ENCODE peak calls at places on chromosomes 1 and 21, in four cellular contexts. A is stimulated activated CD4-positive, alpha-beta T cell treated with anti-CD3 and anti-CD28 coated beads, Interleukin-2, amount 100 ng/mL, for 4 hours; B is NCI-H146; F is stimulated activated CD8-positive, alpha-beta memory T cell treated with anti-CD3 and anti-CD28 coated beads, Interleukin-15, amount 100 ng/mL, for 48 hours. H is an unnamed sample.

GRCh38 chr1:114152211-114153050 is 1.2 kb downstream of the SYT6 start:
- DNase-seq in F (no peak), B (peak), A (no peak), H (no peak)

GRCh38 chr1:199856381-199856780 is 171.1 kb upstream of the NR5A2 start:
- DNase-seq in B (no peak), F (no peak), A (no peak), H (no peak)

GRCh38 chr1:43711049-43711448 is 3.7 kb downstream of the ST3GAL3 start:
- DNase-seq in A (no peak), F (no peak), B (no peak), H (no peak)

GRCh38 chr21:26595971-26596370 is 22.9 kb upstream of the CYYR1 start:
- DNase-seq in B (no peak), A (no peak), F (no peak), H (no peak)

GRCh38 chr1:151372411-151372934 is at the start of gene SELENBP1:
- DNase-seq in A (no peak), F (no peak), B (peak), H (no peak)

GRCh38 chr21:16579538-16579937 is 849.8 kb downstream of the USP25 start:
- DNase-seq in A (no peak), F (no peak), B (no peak), H (no peak)

GRCh38 chr1:151897861-151898468 is 11.3 kb downstream of the THEM4 start:
- DNase-seq in F (no peak), A (no peak), B (no peak), H (no peak)

GRCh38 chr1:192539450-192540132 is 36.0 kb upstream of the RGS1 start:
- DNase-seq in B (no peak), F (no peak), A (no peak), H (no peak)

GRCh38 chr1:3415260-3415952 is 39.1 kb upstream of the ARHGEF16 start:
- DNase-seq in B (no peak), A (no peak), F (no peak), H (no peak)

GRCh38 chr1:230087722-230088115 is 20.7 kb downstream of the GALNT2 start:
- DNase-seq in F (no peak), B (no peak), A (no peak), H (no peak)

GRCh38 chr1:80023366-80023765 is 1016.8 kb upstream of the ADGRL4 start:
- DNase-seq in B (no peak), F (no peak), A (no peak), H (no peak)

GRCh38 chr1:79040424-79041089 is 34.0 kb upstream of the ADGRL4 start:
- DNase-seq in A (no peak), F (no peak), B (no peak), H (no peak)

GRCh38 chr1:212914789-212915188 is 35.6 kb upstream of the VASH2 start:
- DNase-seq in A (no peak), B (no peak), F (no peak), H (no peak)

GRCh38 chr1:31335007-31335406 is 37.9 kb downstream of the FABP3 start:
- DNase-seq in A (no peak), B (peak), F (no peak), H (no peak)

GRCh38 chr1:229599218-229599812 is 26.6 kb downstream of the TAF5L start:
- DNase-seq in F (no peak), B (no peak), A (no peak), H (no peak)

GRCh38 chr1:1348420-1349255 is 580 bp downstream of the DVL1 start:
- DNase-seq in A (no peak), F (no peak), B (peak), H (no peak)

GRCh38 chr1:9062846-9063245 is 6.6 kb downstream of the SLC2A5 start:
- DNase-seq in B (no peak), F (no peak), A (no peak), H (no peak)

GRCh38 chr1:160082926-160083325 is 1.6 kb downstream of the KCNJ9 start:
- DNase-seq in A (no peak), B (no peak), F (no peak), H (no peak)

GRCh38 chr1:1565340-1565739 is 9.3 kb downstream of the SSU72 start:
- DNase-seq in B (no peak), F (no peak), A (no peak), H (no peak)

GRCh38 chr1:169201084-169201619 is 94.7 kb downstream of the ATP1B1 start:
- DNase-seq in A (no peak), F (no peak), B (no peak), H (no peak)

GRCh38 chr1:151130837-151131586 is 15.4 kb downstream of the SEMA6C start:
- DNase-seq in A (peak), F (peak), B (peak), H (peak)

GRCh38 chr1:9416918-9417500 is 122.3 kb upstream of the SLC25A33 start:
- DNase-seq in A (no peak), F (no peak), B (no peak), H (no peak)